ENCODE peak calls at places on chromosomes 12 and 14, in seven cellular contexts. T is lower leg skin, D is stomach, I is K562, Y is upper lobe of left lung, A is IMR-90, C is transverse colon. F is an unnamed sample.

GRCh38 chr12:1886396-1887008 is 31.9 kb downstream of the CACNA2D4 start:
- DNase-seq in T (no peak), D (no peak), I (no peak), Y (no peak), A (no peak), C (no peak), F (no peak)

GRCh38 chr12:117134059-117134458 is 34.8 kb upstream of the TESC start:
- DNase-seq in T (no peak), D (no peak), I (no peak), Y (no peak), A (no peak), C (no peak), F (no peak)

GRCh38 chr14:94011795-94012194 is 14.3 kb upstream of the OTUB2 start:
- DNase-seq in T (no peak), D (no peak), I (no peak), Y (no peak), A (no peak), C (no peak), F (no peak)

GRCh38 chr12:42603246-42603645 is 13.7 kb upstream of the PRICKLE1 start:
- DNase-seq in T (no peak), D (no peak), I (no peak), Y (no peak), A (no peak), C (no peak), F (no peak)

GRCh38 chr12:26370098-26370497 is 174.7 kb downstream of the SSPN start:
- DNase-seq in T (no peak), D (no peak), I (no peak), Y (no peak), A (no peak), C (no peak), F (no peak)

GRCh38 chr14:56514663-56515371 is 64.8 kb upstream of the TMEM260 start:
- DNase-seq in T (no peak), D (no peak), I (peak), Y (no peak), A (peak), C (no peak), F (no peak)

GRCh38 chr12:122130150-122130549 is 43.9 kb downstream of the IL31 start:
- DNase-seq in T (no peak), D (no peak), I (no peak), Y (no peak), A (peak), C (no peak), F (no peak)

GRCh38 chr12:92717202-92717601 is 14.4 kb downstream of the PLEKHG7 start:
- DNase-seq in T (no peak), D (no peak), I (no peak), Y (no peak), A (peak), C (no peak), F (no peak)

GRCh38 chr12:9099552-9100190 is 16.0 kb downstream of the A2M start:
- DNase-seq in T (no peak), D (no peak), I (no peak), Y (no peak), A (no peak), C (no peak), F (no peak)

GRCh38 chr12:95674631-95675030 is 115.9 kb downstream of the NTN4 start:
- DNase-seq in T (no peak), D (no peak), I (no peak), Y (no peak), A (no peak), C (no peak), F (no peak)

GRCh38 chr14:69154779-69155178 is 1.9 kb upstream of the DCAF5 start:
- DNase-seq in T (no peak), D (peak), I (no peak), Y (peak), A (no peak), C (no peak), F (peak)

GRCh38 chr12:15928345-15928744 is 17.2 kb downstream of the DERA start:
- DNase-seq in T (no peak), D (no peak), I (no peak), Y (no peak), A (peak), C (no peak), F (no peak)

GRCh38 chr12:67356400-67356799 is 87.2 kb downstream of the CAND1 start:
- DNase-seq in T (no peak), D (no peak), I (no peak), Y (no peak), A (no peak), C (no peak), F (no peak)

GRCh38 chr12:82019533-82019932 is 260.4 kb upstream of the PPFIA2 start:
- DNase-seq in T (no peak), D (no peak), I (no peak), Y (no peak), A (no peak), C (no peak), F (no peak)

GRCh38 chr12:95484524-95484923 is 10.6 kb downstream of the METAP2 start:
- DNase-seq in T (no peak), D (no peak), I (no peak), Y (no peak), A (peak), C (no peak), F (no peak)

GRCh38 chr14:92613008-92613658 is 99.6 kb downstream of the RIN3 start:
- DNase-seq in T (no peak), D (no peak), I (peak), Y (peak), A (no peak), C (peak), F (no peak)

GRCh38 chr12:29640589-29641345 is 143.0 kb downstream of the TMTC1 start:
- DNase-seq in T (no peak), D (no peak), I (no peak), Y (no peak), A (peak), C (no peak), F (peak)

GRCh38 chr12:6382371-6382770 is 1.6 kb upstream of the LTBR start:
- DNase-seq in T (no peak), D (no peak), I (no peak), Y (no peak), A (no peak), C (no peak), F (no peak)

GRCh38 chr14:94322648-94323570 is at the start of gene SERPINA6:
- DNase-seq in T (no peak), D (no peak), I (no peak), Y (no peak), A (peak), C (no peak), F (no peak)

GRCh38 chr12:64824500-64825142 is at the start of gene TBC1D30:
- DNase-seq in T (no peak), D (no peak), I (peak), Y (no peak), A (peak), C (no peak), F (peak)

GRCh38 chr12:89352492-89353187 is at the start of gene DUSP6:
- DNase-seq in T (peak), D (peak), I (no peak), Y (peak), A (peak), C (peak), F (peak)

GRCh38 chr12:89352242-89352491 is 134 bp downstream of the DUSP6 start:
- DNase-seq in T (no peak), D (no peak), I (no peak), Y (no peak), A (no peak), C (no peak), F (no peak)

GRCh38 chr12:89354630-89354931 is 2.3 kb upstream of the DUSP6 start:
- DNase-seq in T (no peak), D (no peak), I (no peak), Y (no peak), A (peak), C (no peak), F (no peak)

GRCh38 chr12:89353823-89354629 is 1.7 kb upstream of the DUSP6 start:
- DNase-seq in T (peak), D (peak), I (no peak), Y (peak), A (peak), C (peak), F (peak)

GRCh38 chr12:89353188-89353822 is 1.0 kb upstream of the DUSP6 start:
- DNase-seq in T (peak), D (peak), I (no peak), Y (peak), A (peak), C (peak), F (peak)
- TF ChIP-seq POLR2A in T (peak), D (peak), I (no peak), Y (no peak), A (no peak), C (no peak), F (no peak)

GRCh38 chr12:52692253-52692652 is 11.1 kb downstream of the KRT77 start:
- DNase-seq in T (no peak), D (no peak), I (peak), Y (no peak), A (no peak), C (no peak), F (no peak)

GRCh38 chr12:52691076-52691764 is 11.0 kb upstream of the KRT1 start:
- DNase-seq in T (no peak), D (no peak), I (peak), Y (no peak), A (no peak), C (peak), F (peak)

GRCh38 chr12:52693261-52693660 is 10.1 kb downstream of the KRT77 start:
- DNase-seq in T (no peak), D (no peak), I (no peak), Y (no peak), A (no peak), C (no peak), F (no peak)

GRCh38 chr12:52690351-52691075 is 10.3 kb upstream of the KRT1 start:
- DNase-seq in T (no peak), D (no peak), I (no peak), Y (no peak), A (no peak), C (no peak), F (no peak)

GRCh38 chr12:52691765-52692150 is 11.6 kb upstream of the KRT1 start:
- DNase-seq in T (no peak), D (no peak), I (no peak), Y (no peak), A (no peak), C (no peak), F (no peak)
- H3K4me3 ChIP-seq in T (no peak), D (no peak), I (no peak), Y (no peak), A (no peak), C (no peak), F (no peak)

GRCh38 chr12:11893998-11894397 is 176.7 kb upstream of the BCL2L14 start:
- DNase-seq in T (no peak), D (no peak), I (no peak), Y (no peak), A (no peak), C (no peak), F (no peak)

GRCh38 chr12:11894890-11895289 is 175.8 kb upstream of the BCL2L14 start:
- DNase-seq in T (no peak), D (no peak), I (no peak), Y (no peak), A (no peak), C (no peak), F (no peak)

GRCh38 chr12:11896530-11896929 is 174.2 kb upstream of the BCL2L14 start:
- DNase-seq in T (no peak), D (no peak), I (no peak), Y (no peak), A (no peak), C (no peak), F (no peak)

GRCh38 chr12:11897923-11898322 is 172.8 kb upstream of the BCL2L14 start:
- DNase-seq in T (no peak), D (no peak), I (no peak), Y (no peak), A (no peak), C (no peak), F (no peak)

DNA sequence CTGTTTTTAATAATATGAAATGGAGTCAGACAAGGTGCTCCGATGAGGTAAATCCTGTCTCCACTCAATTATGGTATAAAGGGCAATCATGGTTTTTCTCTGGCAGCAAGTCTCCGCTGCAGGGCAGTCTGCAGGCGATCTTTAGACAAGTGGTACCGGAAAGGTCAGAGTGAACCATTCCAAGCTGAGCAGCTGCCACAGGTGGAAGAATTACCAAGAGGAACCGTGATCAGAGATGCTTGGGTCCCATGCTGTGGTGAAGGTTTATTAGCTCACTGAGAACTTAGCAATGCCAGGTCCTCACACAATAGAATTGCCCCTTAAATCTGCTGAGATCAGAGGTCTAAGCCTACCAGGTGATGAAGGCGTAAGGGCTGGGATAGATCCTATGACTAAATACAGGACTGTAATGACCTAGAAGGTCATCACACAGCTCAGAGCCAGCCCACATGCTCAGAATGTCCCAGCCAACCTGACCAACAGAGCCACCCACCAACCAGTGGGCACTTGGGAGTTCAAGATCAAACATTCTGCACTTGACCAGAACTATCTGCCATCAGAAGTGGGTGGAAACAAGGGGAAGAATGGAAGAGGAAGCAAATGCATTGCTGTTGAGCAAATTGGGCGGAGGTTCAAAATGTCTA is 175.2 kb upstream of the BCL2L14 start:
- DNase-seq in T (no peak), D (no peak), I (no peak), Y (no peak), A (no peak), C (no peak), F (no peak)
- TF ChIP-seq POLR2A in T (no peak), D (no peak), I (no peak), Y (no peak), A (no peak), C (no peak), F (no peak)

GRCh38 chr12:52145228-52145940 is 46.4 kb downstream of the KRT80 start:
- DNase-seq in T (no peak), D (no peak), I (no peak), Y (no peak), A (no peak), C (no peak), F (no peak)
- H3K4me3 ChIP-seq in T (no peak), D (no peak), I (no peak), Y (no peak), A (no peak), C (no peak), F (no peak)

GRCh38 chr14:73754911-73755360 is 40.8 kb upstream of the PNMA1 start:
- DNase-seq in T (peak), D (peak), I (no peak), Y (no peak), A (peak), C (peak), F (peak)
- TF ChIP-seq POLR2A in T (no peak), D (no peak), I (no peak), Y (no peak), A (no peak), C (no peak), F (no peak)

DNA sequence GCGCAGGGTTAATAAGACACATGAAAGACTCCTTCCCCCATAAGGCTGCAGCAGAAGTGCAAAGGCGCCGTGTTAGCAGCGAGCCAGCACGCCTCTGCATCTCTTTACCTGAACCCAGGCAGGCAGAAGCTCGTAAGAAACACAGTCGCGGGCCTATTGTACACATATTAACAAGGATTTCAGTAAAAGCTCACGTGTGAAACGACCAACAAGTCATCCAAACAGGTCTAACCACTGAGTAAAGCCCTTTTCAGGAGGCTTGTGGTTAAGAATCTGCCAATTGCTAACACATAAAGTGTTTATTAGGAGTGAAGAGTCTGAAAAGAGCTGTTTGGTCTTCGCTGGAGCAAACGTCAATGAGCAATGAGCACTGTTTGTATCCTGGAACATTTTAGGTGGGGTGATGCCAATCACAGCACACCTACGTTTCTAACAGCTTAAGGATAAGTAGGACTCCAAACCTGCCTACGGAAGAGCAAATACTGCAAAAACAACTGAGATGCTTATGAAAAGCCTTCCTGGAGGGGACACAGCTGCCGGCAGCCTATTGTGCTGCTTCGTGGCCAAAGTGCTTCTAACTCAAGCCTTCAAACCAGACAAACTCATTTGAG is 43.1 kb downstream of the PRKAB1 start:
- DNase-seq in T (peak), D (no peak), I (no peak), Y (peak), A (no peak), C (no peak), F (no peak)
- H3K4me3 ChIP-seq in T (no peak), D (no peak), I (no peak), Y (no peak), A (no peak), C (no peak), F (no peak)

GRCh38 chr14:44112774-44113460 is 394.2 kb downstream of the FSCB start:
- DNase-seq in T (no peak), D (no peak), I (no peak), Y (no peak), A (no peak), C (no peak), F (no peak)
- TF ChIP-seq POLR2A in T (no peak), D (no peak), I (no peak), Y (no peak), A (no peak), C (no peak), F (no peak)

GRCh38 chr12:104672501-104673265 is 215.9 kb downstream of the CHST11 start:
- DNase-seq in T (no peak), D (no peak), I (no peak), Y (peak), A (no peak), C (no peak), F (no peak)

GRCh38 chr12:104674083-104674482 is 217.3 kb downstream of the CHST11 start:
- DNase-seq in T (no peak), D (no peak), I (no peak), Y (no peak), A (no peak), C (no peak), F (no peak)

GRCh38 chr12:104672096-104672445 is 215.3 kb downstream of the CHST11 start:
- DNase-seq in T (no peak), D (no peak), I (no peak), Y (no peak), A (no peak), C (no peak), F (no peak)

GRCh38 chr12:104671407-104672095 is 214.8 kb downstream of the CHST11 start:
- DNase-seq in T (peak), D (peak), I (peak), Y (peak), A (peak), C (peak), F (peak)

GRCh38 chr12:104673294-104674062 is 216.7 kb downstream of the CHST11 start:
- DNase-seq in T (no peak), D (no peak), I (no peak), Y (no peak), A (no peak), C (no peak), F (no peak)
- H3K4me3 ChIP-seq in T (no peak), D (no peak), I (no peak), Y (no peak), A (no peak), C (no peak), F (no peak)

DNA sequence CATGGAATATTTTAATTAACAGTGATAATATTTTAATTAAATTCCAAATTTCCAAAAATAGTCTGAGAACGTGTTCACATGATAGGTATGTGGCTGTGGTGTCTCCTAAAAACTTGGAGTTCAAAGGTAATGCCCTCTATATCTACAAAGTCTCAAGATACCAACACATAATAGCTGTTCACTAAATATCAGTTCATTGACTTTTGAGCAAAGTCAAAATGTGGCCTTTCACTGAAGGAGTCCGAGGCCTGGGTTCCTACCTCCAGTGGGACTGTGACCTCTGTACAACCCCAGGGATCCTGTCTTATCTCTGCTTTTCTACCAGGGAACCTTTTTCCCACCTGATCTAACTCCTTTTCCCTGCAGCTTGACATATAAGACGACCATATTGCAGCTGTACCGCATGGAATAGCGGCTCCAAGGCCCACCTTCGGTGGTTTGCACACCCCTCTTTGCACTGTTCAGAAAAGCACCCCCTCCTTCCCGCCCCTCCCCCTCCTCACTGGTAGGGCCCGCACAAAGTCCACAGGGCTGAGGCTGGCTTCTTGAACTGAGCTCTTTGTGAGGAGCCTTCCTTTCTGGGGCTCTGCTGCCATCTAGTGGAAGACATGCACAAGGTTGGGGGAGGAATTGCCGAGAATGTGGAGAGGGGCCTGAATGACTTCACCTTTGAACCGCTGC is 3.1 kb downstream of the CCND2 start:
- DNase-seq in T (peak), D (peak), I (peak), Y (peak), A (peak), C (peak), F (peak)
- TF ChIP-seq POLR2A in T (no peak), D (no peak), I (no peak), Y (no peak), A (no peak), C (no peak), F (no peak)